ENCODE peak calls at places on chromosomes 6 and 20, in four cellular contexts. R is GM20000, M is fibroblast of pulmonary artery, V is choroid plexus epithelial cell. U is an unnamed sample.
A peak's percentile ranks its signal among the peaks of the same experiment; 100 is the strongest.

GRCh38 chr20:2374346-2375125 is 6.2 kb upstream of the TGM6 start:
- DNase-seq in M (no peak), R (no peak), V (no peak), U (no peak)

GRCh38 chr20:11195899-11196558 is 522.2 kb upstream of the JAG1 start:
- DNase-seq in R (no peak), M (peak; percentile 60), V (peak; percentile 67), U (no peak)

GRCh38 chr6:21987501-21987957 is 309.3 kb downstream of the PRL start:
- DNase-seq in V (peak; percentile 95), M (peak; percentile 97), R (peak; percentile 41), U (peak; percentile 66)

GRCh38 chr20:36848078-36848660 is 27.8 kb upstream of the TLDC2 start:
- DNase-seq in V (peak; percentile 82), R (no peak), M (peak; percentile 85), U (no peak)

GRCh38 chr6:112936476-112936875 is 589.3 kb downstream of the RFPL4B start:
- DNase-seq in M (peak; percentile 53), R (no peak), V (peak; percentile 88), U (no peak)

GRCh38 chr6:46410330-46410953 is 80.8 kb downstream of the RCAN2 start:
- DNase-seq in V (peak; percentile 77), M (peak; percentile 68), R (peak; percentile 75), U (no peak)

GRCh38 chr6:36052092-36052491 is 24.5 kb downstream of the MAPK14 start:
- DNase-seq in V (no peak), R (no peak), M (no peak), U (no peak)

GRCh38 chr6:42210551-42210950 is 7.1 kb downstream of the MRPS10 start:
- DNase-seq in R (no peak), V (no peak), M (no peak), U (no peak)

GRCh38 chr6:12886961-12887775 is 170.6 kb downstream of the PHACTR1 start:
- DNase-seq in M (no peak), V (no peak), R (no peak), U (no peak)

GRCh38 chr6:150471276-150471675 is 102.5 kb downstream of the IYD start:
- DNase-seq in V (no peak), R (no peak), M (no peak), U (no peak)

GRCh38 chr6:56962451-56962850 is 7.5 kb downstream of the BEND6 start:
- DNase-seq in R (no peak), M (no peak), V (no peak), U (no peak)

GRCh38 chr6:100176321-100176950 is 182.4 kb upstream of the MCHR2 start:
- DNase-seq in R (no peak), V (peak; percentile 84), M (peak; percentile 74), U (peak; percentile 29)

GRCh38 chr6:131443014-131443413 is 130.0 kb upstream of the ARG1 start:
- DNase-seq in M (no peak), R (no peak), V (no peak), U (no peak)

GRCh38 chr20:54433653-54434052 is 41.7 kb upstream of the DOK5 start:
- DNase-seq in R (no peak), M (no peak), V (no peak), U (no peak)

GRCh38 chr6:145734486-145735355 is 599 bp downstream of the EPM2A start:
- DNase-seq in M (peak; percentile 91), V (peak; percentile 94), R (peak; percentile 88), U (peak; percentile 87)

GRCh38 chr6:40509716-40510260 is 77.4 kb downstream of the LRFN2 start:
- DNase-seq in M (no peak), R (no peak), V (no peak), U (no peak)

GRCh38 chr6:132812756-132813172 is 1.6 kb upstream of the RPS12 start:
- DNase-seq in V (no peak), R (no peak), M (no peak), U (no peak)

GRCh38 chr6:14464716-14465115 is 347.1 kb downstream of the CD83 start:
- DNase-seq in R (no peak), V (no peak), M (no peak), U (no peak)

GRCh38 chr20:35467339-35468224 is 12.2 kb downstream of the CEP250 start:
- DNase-seq in M (peak; percentile 54), R (no peak), V (peak; percentile 59), U (no peak)

GRCh38 chr6:148891027-148891783 is 144.4 kb downstream of the UST start:
- DNase-seq in R (no peak), M (no peak), V (no peak), U (no peak)

GRCh38 chr20:17617212-17617867 is 47.5 kb downstream of the DSTN start:
- DNase-seq in M (peak; percentile 45), R (peak; percentile 76), V (peak; percentile 55), U (peak; percentile 23)

GRCh38 chr6:18309046-18309445 is 44.7 kb upstream of the DEK start:
- DNase-seq in V (no peak), M (no peak), R (no peak), U (no peak)

GRCh38 chr6:93962566-93962965 is 543.2 kb upstream of the EPHA7 start:
- DNase-seq in V (no peak), R (no peak), M (no peak), U (no peak)